ENCODE peak calls at places on chromosomes 16 and 17, in four cellular contexts. D is transverse colon, E is endothelial cell of umbilical vein, N is GM12878. G is an unnamed sample. For H3K4me1, the result is how much of the 10 kb centered on the place peaks cover.

GRCh38 chr16:2896480-2897010 is 13.5 kb downstream of the FLYWCH2 start:
- DNase-seq in D (no peak), N (no peak), E (no peak), G (no peak)

GRCh38 chr17:77963441-77963840 is 4.9 kb downstream of the TNRC6C start:
- DNase-seq in D (peak), N (no peak), E (peak), G (no peak)

GRCh38 chr17:5509482-5509881 is 23.1 kb downstream of the MIS12 start:
- DNase-seq in N (no peak), D (no peak), E (no peak), G (no peak)

GRCh38 chr17:60390881-60391418 is 983 bp downstream of the USP32 start:
- DNase-seq in D (peak), N (no peak), E (peak), G (no peak)

GRCh38 chr16:66608241-66609138 is 4.0 kb downstream of the CMTM3 start:
- DNase-seq in D (peak), N (no peak), E (peak), G (peak)

GRCh38 chr17:80938556-80938955 is 53.1 kb upstream of the CHMP6 start:
- DNase-seq in D (no peak), E (no peak), N (no peak), G (no peak)

GRCh38 chr17:15463363-15463762 is 4.1 kb downstream of the CDRT4 start:
- DNase-seq in N (no peak), D (peak), E (peak), G (no peak)

GRCh38 chr16:12917653-12918052 is 16.3 kb downstream of the SHISA9 start:
- DNase-seq in D (no peak), N (no peak), E (no peak), G (no peak)

GRCh38 chr17:79792984-79793923 is 3.6 kb downstream of the CBX8 start:
- DNase-seq in D (no peak), N (no peak), E (no peak), G (no peak)

GRCh38 chr17:58534901-58535421 is 20.5 kb upstream of the MTMR4 start:
- DNase-seq in E (no peak), N (no peak), D (no peak), G (no peak)

GRCh38 chr16:57620316-57621231 is 7.9 kb upstream of the ADGRG1 start:
- DNase-seq in N (no peak), E (no peak), D (peak), G (peak)
- H3K4me1 ChIP-seq in N (under half), E (under half), D (under half), G (half or more)

DNA sequence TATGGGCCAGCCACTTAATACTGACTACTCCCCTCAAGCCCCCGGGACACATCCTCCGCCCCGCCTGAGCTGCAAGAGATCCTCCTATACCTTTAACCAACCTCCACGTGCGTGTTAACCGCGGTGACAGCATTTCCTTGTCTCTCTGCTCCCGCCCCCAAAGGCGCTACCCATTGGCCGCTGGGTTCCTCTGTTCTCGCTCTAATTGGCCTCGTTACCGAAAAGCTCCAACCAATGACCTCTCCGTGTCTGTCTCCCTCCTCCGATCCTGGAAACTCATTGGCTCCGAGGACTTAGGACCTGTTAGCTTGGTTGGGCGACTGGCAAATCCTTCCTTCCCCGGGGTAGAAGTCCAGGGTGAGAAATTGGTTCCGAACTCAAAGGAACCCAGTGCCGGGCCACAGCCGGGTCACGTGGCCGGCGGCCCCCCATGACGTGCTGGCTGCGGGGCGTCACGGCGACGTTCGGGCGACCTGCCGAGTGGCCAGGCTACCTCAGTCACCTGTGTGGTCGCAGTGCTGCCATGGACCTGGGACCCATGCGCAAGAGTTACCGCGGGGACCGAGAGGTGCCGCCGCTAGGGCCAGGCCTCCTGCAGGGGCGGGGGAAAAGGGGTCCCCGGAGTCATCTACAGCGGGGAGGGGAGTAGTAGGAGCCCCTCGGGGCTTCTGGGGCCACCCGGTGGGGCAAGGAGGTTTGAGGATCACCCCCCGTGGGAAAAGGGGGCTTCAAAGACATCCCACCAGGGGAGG is at the start of gene PNPO:
- DNase-seq in E (peak), N (peak), D (peak), G (peak)
- TF ChIP-seq POLR2AphosphoS5 in E (no peak), N (peak), D (peak), G (no peak)

DNA sequence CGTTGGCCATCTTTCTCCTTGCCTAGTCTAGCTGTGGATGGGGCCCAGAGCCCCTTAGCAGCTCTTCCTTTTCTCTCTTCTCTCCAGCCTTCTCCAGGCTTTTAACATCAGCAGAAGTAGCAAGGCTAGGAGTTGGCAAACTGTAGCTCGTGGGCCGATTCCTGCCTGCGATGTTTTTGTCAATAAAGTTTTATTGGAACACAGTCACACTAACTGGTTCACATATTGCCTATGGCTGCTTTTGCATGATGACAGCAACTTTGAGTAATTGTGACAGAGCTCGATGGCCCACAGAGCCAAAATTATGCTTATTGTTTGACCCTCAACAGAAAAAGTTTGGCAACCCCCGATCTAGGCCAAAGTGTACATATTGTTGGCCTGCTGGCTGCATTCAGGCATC is 199.9 kb downstream of the RBFOX1 start:
- DNase-seq in N (no peak), E (no peak), D (no peak), G (no peak)
- H3K4me1 ChIP-seq in N (under half), E (under half), D (under half), G (under half)

GRCh38 chr16:54627616-54628015 is 303.0 kb upstream of the IRX5 start:
- DNase-seq in E (no peak), D (no peak), N (no peak), G (no peak)

GRCh38 chr16:54632322-54632721 is 298.3 kb upstream of the IRX5 start:
- DNase-seq in E (no peak), N (no peak), D (no peak), G (no peak)

GRCh38 chr16:54630284-54630967 is 300.2 kb upstream of the IRX5 start:
- DNase-seq in E (no peak), N (no peak), D (no peak), G (no peak)

GRCh38 chr16:54632821-54633220 is 297.8 kb upstream of the IRX5 start:
- DNase-seq in N (no peak), E (no peak), D (no peak), G (no peak)

GRCh38 chr16:54628796-54629625 is 301.7 kb upstream of the IRX5 start:
- DNase-seq in N (no peak), E (no peak), D (no peak), G (no peak)
- TF ChIP-seq POLR2AphosphoS5 in N (no peak), E (no peak), D (no peak), G (no peak)

GRCh38 chr17:36939944-36940312 is 2.7 kb downstream of the LHX1 start:
- DNase-seq in E (no peak), D (no peak), N (no peak), G (no peak)

GRCh38 chr17:36937961-36938565 is 788 bp downstream of the LHX1 start:
- DNase-seq in E (peak), N (no peak), D (no peak), G (no peak)

GRCh38 chr17:36939059-36939943 is 2.0 kb downstream of the LHX1 start:
- DNase-seq in N (no peak), D (no peak), E (no peak), G (no peak)

GRCh38 chr17:36937001-36937960 is at the start of gene LHX1:
- DNase-seq in D (no peak), E (no peak), N (no peak), G (no peak)

DNA sequence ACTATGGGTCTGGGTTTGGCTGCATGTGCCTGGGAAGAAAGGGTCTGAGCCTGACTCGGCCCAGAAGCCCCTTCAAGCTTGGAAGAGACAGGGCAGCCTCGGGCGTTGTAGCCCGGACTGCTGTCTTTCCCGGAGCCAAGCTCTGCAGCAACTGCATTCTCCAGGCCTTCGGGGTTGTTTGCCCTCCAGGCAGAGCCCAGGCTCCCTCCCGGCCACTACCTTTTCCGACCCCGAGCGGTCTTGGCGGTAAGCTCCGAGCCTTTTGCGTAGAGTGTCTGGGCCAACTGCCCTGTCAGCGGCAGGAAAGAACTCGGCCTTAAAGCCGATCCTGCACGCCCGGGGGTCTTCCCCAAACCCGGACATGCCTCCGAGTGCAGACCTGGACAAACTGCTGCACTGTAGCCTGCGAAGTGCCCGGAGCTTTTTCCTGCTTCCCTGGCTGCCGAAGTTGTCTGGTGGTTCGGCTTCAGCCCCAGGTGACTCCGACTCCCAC is 1.3 kb downstream of the LHX1 start:
- DNase-seq in E (no peak), N (no peak), D (no peak), G (no peak)
- H3K4me1 ChIP-seq in E (under half), N (under half), D (half or more), G (half or more)

GRCh38 chr16:1765826-1766225 is 5.5 kb downstream of the NME3 start:
- DNase-seq in N (no peak), D (no peak), E (no peak), G (no peak)
- TF ChIP-seq POLR2AphosphoS5 in N (no peak), D (no peak), E (no peak), G (no peak)

DNA sequence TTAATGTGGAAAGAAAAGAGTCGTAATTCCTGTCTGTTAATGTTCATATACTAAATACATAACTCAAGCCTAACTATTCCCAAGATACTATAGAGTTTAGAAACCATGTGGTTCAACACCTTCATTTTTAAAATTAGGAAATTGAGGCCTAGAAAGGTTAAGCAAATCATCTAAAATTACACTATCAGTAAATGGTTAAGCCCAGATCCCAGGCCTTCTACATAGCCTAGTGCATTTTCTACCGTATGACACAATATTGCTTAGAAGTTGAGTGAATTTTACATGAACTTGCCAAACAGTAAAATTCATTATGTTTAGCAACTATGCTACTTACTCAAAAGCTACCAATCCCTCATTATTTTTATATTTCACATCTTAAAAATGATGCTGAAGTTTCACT is 6.8 kb downstream of the NACA2 start:
- DNase-seq in E (no peak), D (no peak), N (no peak), G (no peak)
- H3K4me1 ChIP-seq in E (under half), D (under half), N (under half), G (under half)

DNA sequence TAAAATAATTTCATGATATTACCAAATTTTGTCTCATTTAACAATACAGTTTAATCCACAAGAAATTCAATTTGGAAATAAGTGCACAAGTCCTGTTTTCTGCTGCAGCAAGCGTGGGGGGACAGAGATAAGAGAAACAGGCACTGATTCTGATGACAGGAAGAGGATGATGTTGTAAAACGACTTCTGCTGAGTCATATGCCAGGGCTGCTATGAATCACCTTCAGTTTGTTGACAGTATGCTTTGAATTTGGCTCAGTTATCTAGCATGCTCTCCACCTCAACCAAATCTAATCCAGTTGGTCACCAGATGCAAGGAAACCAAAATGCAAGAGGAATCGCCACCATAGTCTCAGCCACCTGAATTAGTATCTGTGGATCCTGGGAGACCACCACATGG is 244.1 kb upstream of the MON1B start:
- DNase-seq in N (no peak), E (no peak), D (no peak), G (no peak)
- TF ChIP-seq POLR2AphosphoS5 in N (no peak), E (no peak), D (no peak), G (no peak)

DNA sequence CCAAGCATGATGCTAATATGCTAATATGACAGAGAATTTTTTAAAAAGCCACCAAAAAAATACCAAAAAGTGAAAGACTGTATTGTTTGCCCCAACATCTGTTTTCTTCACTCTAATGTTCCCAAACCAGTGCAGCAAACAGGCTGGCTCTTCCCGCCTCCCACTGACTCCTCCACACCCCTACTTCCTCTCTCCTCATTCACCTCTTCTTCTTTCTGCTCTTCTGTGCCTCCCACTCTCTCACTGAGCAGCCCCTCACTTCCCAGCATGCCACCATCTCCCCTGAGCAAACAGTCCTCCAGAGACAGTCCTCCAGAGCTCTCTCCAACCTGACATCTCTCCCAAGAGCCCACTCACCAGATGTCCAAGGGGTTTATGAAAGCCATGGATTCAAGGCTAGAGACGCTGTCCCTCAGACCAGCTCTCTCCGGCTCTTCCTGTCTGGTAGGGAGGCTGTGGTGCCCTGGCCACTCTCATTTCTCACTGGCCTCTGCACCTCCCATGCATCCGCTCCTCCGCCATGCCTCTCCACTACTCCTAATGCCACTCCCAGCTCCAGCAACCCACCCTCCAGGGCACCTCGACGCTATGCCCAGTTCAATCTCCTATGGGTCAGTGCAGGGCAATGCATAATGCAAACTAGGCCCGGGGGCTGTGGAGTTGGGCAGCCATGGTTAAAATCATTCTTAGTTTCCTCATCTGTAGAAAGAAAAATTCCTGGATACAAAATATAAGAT is 52.9 kb downstream of the ANKRD11 start:
- DNase-seq in D (no peak), E (no peak), N (no peak), G (no peak)
- H3K4me1 ChIP-seq in D (half or more), E (under half), N (under half), G (half or more)